ENCODE peak calls at places on chromosomes 1 and 21, in ten cellular contexts. X is activated effector memory CD4-positive, alpha-beta T cell treated with Interleukin-2 at 50 U/mL for 16 hours; H is PC-9; A is NAMALWA; G is ACHN; S is activated CD4-positive, alpha-beta T cell treated with anti-CD3 and anti-CD28 coated beads for 24 hours; Y is Calu3; Z is left colon; Q is H7; B is dorsolateral prefrontal cortex. O is an unnamed sample.

GRCh38 chr1:221045842-221046831 is 166.9 kb downstream of the HLX start:
- DNase-seq in X (no peak), H (no peak), A (peak), G (no peak), S (no peak), Y (no peak), Z (no peak), Q (no peak), B (no peak), O (no peak)

GRCh38 chr1:20429296-20429695 is 56.7 kb downstream of the CAMK2N1 start:
- DNase-seq in X (no peak), H (no peak), A (no peak), G (no peak), S (no peak), Y (no peak), Z (no peak), Q (no peak), B (no peak), O (no peak)

GRCh38 chr1:48031676-48032075 is 34.5 kb upstream of the TRABD2B start:
- DNase-seq in X (no peak), H (no peak), A (no peak), G (no peak), S (no peak), Y (no peak), Z (no peak), Q (no peak), B (no peak), O (no peak)

GRCh38 chr1:27689423-27690173 is 17.6 kb upstream of the IFI6 start:
- DNase-seq in X (no peak), H (no peak), A (no peak), G (no peak), S (no peak), Y (no peak), Z (no peak), Q (no peak), B (no peak), O (no peak)

GRCh38 chr1:37477946-37478345 is 3.6 kb downstream of the ZC3H12A start:
- DNase-seq in X (no peak), H (no peak), A (no peak), G (no peak), S (no peak), Y (peak), Z (peak), Q (peak), B (no peak), O (peak)

GRCh38 chr1:18668051-18668450 is 37.4 kb downstream of the PAX7 start:
- DNase-seq in X (no peak), H (no peak), A (no peak), G (no peak), S (no peak), Y (peak), Z (peak), Q (no peak), B (no peak), O (no peak)

GRCh38 chr1:96971849-96972602 is 250.4 kb downstream of the PTBP2 start:
- DNase-seq in X (no peak), H (no peak), A (no peak), G (no peak), S (no peak), Y (no peak), Z (no peak), Q (no peak), B (no peak), O (no peak)

GRCh38 chr1:211603191-211603701 is 24.3 kb upstream of the SLC30A1 start:
- DNase-seq in X (no peak), H (no peak), A (no peak), G (no peak), S (no peak), Y (no peak), Z (no peak), Q (no peak), B (no peak), O (peak)

GRCh38 chr1:17280894-17281293 is 27.1 kb upstream of the PADI4 start:
- DNase-seq in X (no peak), H (no peak), A (no peak), G (no peak), S (no peak), Y (no peak), Z (no peak), Q (no peak), B (no peak), O (no peak)

GRCh38 chr1:227886503-227886961 is 61.2 kb downstream of the WNT9A start:
- DNase-seq in X (no peak), H (no peak), A (no peak), G (no peak), S (no peak), Y (no peak), Z (no peak), Q (peak), B (no peak), O (no peak)

GRCh38 chr1:208272311-208272710 is 28.1 kb upstream of the PLXNA2 start:
- DNase-seq in X (no peak), H (no peak), A (no peak), G (no peak), S (no peak), Y (no peak), Z (no peak), Q (no peak), B (no peak), O (no peak)

GRCh38 chr21:41437754-41438153 is 11.7 kb downstream of the MX1 start:
- DNase-seq in X (no peak), H (no peak), A (no peak), G (no peak), S (no peak), Y (no peak), Z (no peak), Q (no peak), B (no peak), O (no peak)

GRCh38 chr1:210288106-210288505 is 40.6 kb upstream of the HHAT start:
- DNase-seq in X (no peak), H (no peak), A (no peak), G (peak), S (no peak), Y (no peak), Z (no peak), Q (no peak), B (no peak), O (no peak)

GRCh38 chr1:196599324-196599723 is 8.9 kb downstream of the KCNT2 start:
- DNase-seq in X (no peak), H (no peak), A (no peak), G (no peak), S (no peak), Y (no peak), Z (no peak), Q (no peak), B (no peak), O (no peak)

O was measured in keratinocyte.